ENCODE peak calls at places on chromosome 2, in seven cellular contexts. R, V, N, S, X, U and F are unnamed samples.

GRCh38 chr2:144390424-144391020 is 129.4 kb downstream of the ZEB2 start:
- DNase-seq in R (no peak), V (no peak), N (no peak), S (no peak), X (no peak), U (no peak), F (no peak)

GRCh38 chr2:74006424-74006823 is 21.7 kb downstream of the TET3 start:
- DNase-seq in R (no peak), V (no peak), N (no peak), S (peak), X (no peak), U (no peak), F (no peak)

GRCh38 chr2:133166024-133166423 is 402.2 kb downstream of the NCKAP5 start:
- DNase-seq in R (no peak), V (no peak), N (no peak), S (no peak), X (no peak), U (no peak), F (no peak)

GRCh38 chr2:45691152-45691551 is 39.7 kb downstream of the PRKCE start:
- DNase-seq in R (no peak), V (peak), N (no peak), S (peak), X (no peak), U (peak), F (no peak)

GRCh38 chr2:239506101-239506808 is 105.4 kb upstream of the HDAC4 start:
- DNase-seq in R (peak), V (no peak), N (no peak), S (peak), X (no peak), U (no peak), F (no peak)

GRCh38 chr2:32678825-32679224 is 51.0 kb downstream of the TTC27 start:
- DNase-seq in R (no peak), V (no peak), N (no peak), S (no peak), X (no peak), U (no peak), F (no peak)

GRCh38 chr2:198059800-198060199 is 255.4 kb downstream of the PLCL1 start:
- DNase-seq in R (no peak), V (no peak), N (no peak), S (no peak), X (no peak), U (no peak), F (no peak)

GRCh38 chr2:52112141-52112540 is 1080.2 kb upstream of the NRXN1 start:
- DNase-seq in R (no peak), V (no peak), N (no peak), S (no peak), X (no peak), U (no peak), F (no peak)

GRCh38 chr2:85768713-85769112 is 14.9 kb downstream of the ATOH8 start:
- DNase-seq in R (no peak), V (no peak), N (no peak), S (peak), X (no peak), U (no peak), F (no peak)

GRCh38 chr2:194176134-194176533 is 1480.9 kb upstream of the SLC39A10 start:
- DNase-seq in R (no peak), V (no peak), N (no peak), S (no peak), X (peak), U (no peak), F (no peak)

GRCh38 chr2:119338282-119338681 is 28.4 kb downstream of the C2orf76 start:
- DNase-seq in R (no peak), V (no peak), N (no peak), S (no peak), X (no peak), U (no peak), F (no peak)

GRCh38 chr2:165953306-165953654 is 296 bp downstream of the TTC21B start:
- DNase-seq in R (no peak), V (no peak), N (peak), S (no peak), X (no peak), U (no peak), F (peak)

GRCh38 chr2:55204536-55204935 is 27.6 kb downstream of the CLHC1 start:
- DNase-seq in R (no peak), V (no peak), N (no peak), S (no peak), X (no peak), U (no peak), F (no peak)

GRCh38 chr2:64251497-64252277 is 107.5 kb upstream of the PELI1 start:
- DNase-seq in R (no peak), V (no peak), N (no peak), S (peak), X (no peak), U (no peak), F (no peak)

GRCh38 chr2:201860541-201861154 is 54.3 kb downstream of the CDK15 start:
- DNase-seq in R (no peak), V (no peak), N (peak), S (peak), X (no peak), U (no peak), F (peak)

DNA sequence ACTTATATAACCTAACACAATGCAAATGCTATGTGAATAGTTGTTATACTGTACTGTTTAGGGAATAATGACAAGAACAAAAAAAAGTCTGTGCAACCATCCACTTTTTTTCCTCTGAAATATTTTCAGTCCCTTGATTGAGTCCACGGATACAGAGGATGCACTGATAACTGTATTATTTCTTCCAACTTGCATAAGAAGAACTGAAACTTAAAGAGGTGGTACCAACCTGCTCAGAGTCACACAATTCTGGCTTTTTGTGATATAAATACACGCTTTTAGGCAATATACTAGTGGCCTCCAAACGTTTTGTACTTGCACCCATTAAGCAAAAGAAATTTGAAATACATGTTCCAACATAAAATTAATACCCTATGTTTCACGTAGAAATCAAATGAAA is 1.3 kb downstream of the SMC6 start:
- DNase-seq in R (no peak), V (no peak), N (no peak), S (no peak), X (no peak), U (peak), F (no peak)
- H3K4me3 ChIP-seq in R (peak), V (peak), N (peak), S (peak), X (peak), U (peak), F (peak)

DNA sequence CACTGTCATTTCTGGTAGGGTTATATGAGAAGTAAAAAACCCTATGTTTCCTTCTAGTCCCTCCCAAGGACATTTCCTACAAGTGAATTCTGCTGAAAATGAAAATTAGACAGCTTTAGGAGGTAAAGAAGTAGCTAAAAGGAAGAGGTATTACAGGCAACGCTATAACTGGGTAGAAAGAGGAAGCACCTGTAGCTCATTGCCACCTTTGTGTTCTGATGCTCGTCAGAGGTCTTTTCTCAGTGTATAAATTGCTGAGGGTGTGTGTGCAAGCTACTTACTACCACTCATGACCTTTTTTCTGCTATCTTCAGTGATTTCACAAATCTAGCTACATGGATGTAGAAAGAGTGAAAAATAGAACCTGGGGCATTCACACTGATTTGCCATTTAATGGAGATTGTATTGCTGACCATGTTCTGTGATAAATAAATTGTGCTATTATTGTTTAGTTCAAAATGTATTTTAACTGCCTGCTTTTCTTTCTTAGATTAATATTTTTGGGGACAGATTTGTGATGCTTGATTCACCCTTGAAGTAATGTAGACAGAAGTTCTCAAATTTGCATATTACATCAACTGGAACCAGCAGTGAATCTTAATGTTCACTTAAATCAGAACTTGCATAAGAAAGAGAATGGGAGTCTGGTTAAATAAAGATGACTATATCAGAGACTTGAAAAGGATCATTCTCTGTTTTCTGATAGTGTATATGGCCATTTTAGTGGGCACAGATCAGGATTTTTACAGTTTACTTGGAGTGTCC is 1.6 kb downstream of the DNAJC10 start:
- DNase-seq in R (no peak), V (no peak), N (no peak), S (no peak), X (no peak), U (peak), F (peak)
- TF ChIP-seq CTCF in R (no peak), V (no peak), N (no peak), S (no peak), X (no peak), U (no peak), F (no peak)

GRCh38 chr2:25851740-25852503 is 26.4 kb downstream of the ASXL2 start:
- DNase-seq in R (no peak), V (no peak), N (peak), S (no peak), X (no peak), U (peak), F (peak)
- H3K4me3 ChIP-seq in R (peak), V (peak), N (no peak), S (no peak), X (no peak), U (no peak), F (peak)

GRCh38 chr2:23414876-23415275 is 29.9 kb downstream of the KLHL29 start:
- DNase-seq in R (no peak), V (no peak), N (peak), S (peak), X (no peak), U (no peak), F (no peak)
- TF ChIP-seq CTCF in R (no peak), V (no peak), N (peak), S (peak), X (no peak), U (peak), F (peak)

DNA sequence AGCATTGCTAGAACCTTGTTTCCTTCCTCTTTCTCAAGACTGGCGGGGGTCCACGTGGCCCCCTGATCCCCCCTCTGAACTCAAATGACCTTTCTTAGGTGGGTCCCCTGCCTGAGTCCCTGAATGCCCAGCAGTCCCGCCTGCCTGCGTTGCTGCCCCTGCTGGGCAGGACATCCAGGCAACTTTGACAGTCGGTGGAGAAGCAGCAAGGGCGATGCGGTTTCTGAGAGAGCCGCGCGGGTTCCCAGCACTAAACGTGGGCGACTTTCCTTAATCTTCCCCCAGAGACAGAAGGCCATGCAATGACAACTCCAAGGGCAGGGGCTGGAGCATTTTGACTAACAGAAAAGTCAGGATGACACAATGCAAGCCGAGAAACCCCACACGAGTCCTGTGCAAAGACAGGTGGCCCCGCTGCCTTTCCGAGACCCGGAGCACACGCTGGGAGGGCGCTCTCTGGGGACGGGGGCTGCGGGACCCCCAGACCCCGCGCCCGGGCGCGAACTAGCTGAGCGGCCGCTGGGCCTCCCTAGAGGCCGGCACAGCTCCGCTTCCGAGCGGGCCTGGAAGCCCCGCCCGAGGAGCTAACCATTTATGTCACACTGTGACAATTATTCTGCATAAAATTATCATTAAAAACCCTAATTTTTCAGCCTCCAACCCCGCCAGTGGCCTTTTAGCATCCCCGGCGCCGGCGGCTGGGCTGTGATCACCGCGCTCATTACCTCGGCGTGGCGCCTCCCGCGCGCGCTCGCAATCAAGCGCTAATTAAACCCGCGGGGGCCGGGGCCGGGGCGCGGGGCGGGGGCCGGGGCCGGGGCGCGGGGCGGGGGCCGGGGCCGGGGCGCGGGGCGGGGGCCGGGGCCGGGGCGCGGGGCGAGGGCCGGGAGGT is 27.4 kb downstream of the ASB18 start:
- DNase-seq in R (no peak), V (no peak), N (no peak), S (peak), X (peak), U (no peak), F (no peak)
- H3K4me3 ChIP-seq in R (no peak), V (peak), N (no peak), S (peak), X (no peak), U (no peak), F (no peak)

GRCh38 chr2:117936871-117937428 is 76.9 kb downstream of the CCDC93 start:
- DNase-seq in R (no peak), V (no peak), N (no peak), S (no peak), X (no peak), U (no peak), F (no peak)
- TF ChIP-seq CTCF in R (no peak), V (no peak), N (no peak), S (peak), X (no peak), U (no peak), F (no peak)

DNA sequence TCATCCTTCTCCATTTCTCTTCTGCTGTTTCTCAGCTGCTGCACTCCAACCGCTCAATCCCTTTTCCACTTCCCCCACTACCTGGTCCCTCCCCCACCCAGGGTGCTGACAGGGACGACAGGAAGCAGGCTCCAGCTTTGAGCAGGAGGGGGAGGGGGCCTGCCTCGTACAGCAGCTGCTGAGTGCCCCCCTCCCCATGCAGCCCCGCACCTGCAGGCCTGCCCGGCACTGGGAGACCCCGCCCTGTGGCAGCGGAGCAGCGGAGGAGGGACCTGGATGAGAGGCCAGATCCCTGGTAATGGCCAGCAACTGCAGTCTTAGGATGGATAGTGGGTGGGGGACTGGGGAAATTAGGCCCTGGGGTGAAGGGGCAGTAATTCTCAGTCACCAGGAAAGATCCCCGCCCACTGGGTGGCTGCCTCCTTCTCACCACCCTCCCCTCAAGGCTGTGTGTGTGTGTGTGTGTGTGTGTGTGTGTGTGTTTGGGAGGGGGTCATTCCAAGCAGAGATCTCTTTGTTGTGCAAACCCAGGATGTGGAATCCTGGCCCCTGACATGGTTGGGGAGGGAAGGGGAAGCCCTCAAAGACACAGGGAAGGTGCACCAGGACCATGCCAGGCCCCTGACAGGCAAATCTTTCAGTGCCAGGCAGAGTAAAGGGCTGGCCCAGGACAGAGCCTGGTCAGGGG is 6.8 kb upstream of the CRYBA2 start:
- DNase-seq in R (no peak), V (no peak), N (no peak), S (peak), X (no peak), U (no peak), F (no peak)
- H3K4me3 ChIP-seq in R (no peak), V (no peak), N (no peak), S (peak), X (no peak), U (no peak), F (no peak)

DNA sequence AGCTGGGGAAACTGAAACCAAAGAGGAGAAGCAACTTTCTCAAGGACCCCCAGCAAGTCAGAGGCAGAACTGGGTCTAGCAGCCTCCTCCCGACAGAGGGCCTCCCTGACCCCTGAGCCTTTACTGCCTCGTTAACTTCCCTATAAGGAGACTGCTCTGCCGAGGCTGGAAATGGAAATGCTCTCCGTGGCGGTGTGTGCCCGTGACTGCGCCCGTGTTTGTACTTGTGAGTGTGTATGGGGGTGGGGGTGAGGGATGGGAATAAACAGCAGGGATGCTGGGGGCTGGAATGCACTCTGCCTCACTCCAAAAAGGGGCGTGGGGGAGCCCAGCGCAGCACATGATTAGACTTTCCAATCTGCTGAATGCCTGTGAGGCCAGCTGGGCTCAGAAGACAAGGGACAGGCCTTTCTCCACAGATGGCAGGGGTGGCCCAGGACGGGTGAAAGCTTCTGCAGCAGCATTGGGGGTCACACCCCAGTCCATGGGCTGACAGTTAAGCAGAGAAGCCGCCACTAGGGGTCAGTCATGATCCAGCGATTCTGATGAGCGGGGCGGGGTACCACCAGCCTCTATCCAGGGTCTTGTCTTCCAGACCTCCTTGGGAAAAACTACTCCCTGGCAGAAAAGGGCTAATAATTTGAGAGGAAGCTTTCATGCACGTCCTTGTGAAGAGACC is 26.8 kb downstream of the MPHOSPH10 start:
- DNase-seq in R (peak), V (peak), N (peak), S (peak), X (peak), U (no peak), F (no peak)
- TF ChIP-seq CTCF in R (peak), V (peak), N (peak), S (peak), X (peak), U (peak), F (peak)

GRCh38 chr2:227462972-227463931 is 8.7 kb upstream of the AGFG1 start:
- DNase-seq in R (no peak), V (no peak), N (no peak), S (no peak), X (no peak), U (no peak), F (no peak)
- H3K4me3 ChIP-seq in R (no peak), V (no peak), N (no peak), S (no peak), X (no peak), U (peak), F (peak)

GRCh38 chr2:224278531-224278930 is 123.4 kb downstream of the FAM124B start:
- DNase-seq in R (no peak), V (no peak), N (no peak), S (no peak), X (no peak), U (no peak), F (no peak)
- TF ChIP-seq CTCF in R (no peak), V (no peak), N (no peak), S (no peak), X (no peak), U (no peak), F (no peak)